ENCODE peak calls at places on chromosomes 11 and 22, in six cellular contexts. One of them, this sample, is unnamed.

GRCh38 chr11:11027271-11027670 is 169.4 kb upstream of the ZBED5 start:
- DNase-seq in mesendoderm: no peak
- DNase-seq in stimulated activated CD4-positive, alpha-beta T cell treated with anti-CD3 and anti-CD28 coated beads, Interleukin-2, amount 100 ng/mL, for 48 hours: no peak
- DNase-seq in IMR-90: peak
- DNase-seq in GM18507: no peak
- DNase-seq in neural progenitor cell: no peak
- DNase-seq in this sample: no peak

GRCh38 chr22:38205261-38206128 is 3.7 kb downstream of the MAFF start:
- DNase-seq in mesendoderm: no peak
- DNase-seq in GM18507: no peak
- DNase-seq in IMR-90: peak
- DNase-seq in stimulated activated CD4-positive, alpha-beta T cell treated with anti-CD3 and anti-CD28 coated beads, Interleukin-2, amount 100 ng/mL, for 48 hours: no peak
- DNase-seq in neural progenitor cell: no peak
- DNase-seq in this sample: no peak

GRCh38 chr11:16610213-16610737 is 128.2 kb upstream of the C11orf58 start:
- DNase-seq in mesendoderm: peak
- DNase-seq in IMR-90: no peak
- DNase-seq in GM18507: no peak
- DNase-seq in neural progenitor cell: peak
- DNase-seq in stimulated activated CD4-positive, alpha-beta T cell treated with anti-CD3 and anti-CD28 coated beads, Interleukin-2, amount 100 ng/mL, for 48 hours: no peak
- DNase-seq in this sample: no peak

GRCh38 chr11:101441747-101442146 is 142.1 kb downstream of the TRPC6 start:
- DNase-seq in mesendoderm: no peak
- DNase-seq in IMR-90: no peak
- DNase-seq in neural progenitor cell: no peak
- DNase-seq in GM18507: no peak
- DNase-seq in stimulated activated CD4-positive, alpha-beta T cell treated with anti-CD3 and anti-CD28 coated beads, Interleukin-2, amount 100 ng/mL, for 48 hours: no peak
- DNase-seq in this sample: no peak

GRCh38 chr22:32531955-32532818 is 57.6 kb downstream of the FBXO7 start:
- DNase-seq in stimulated activated CD4-positive, alpha-beta T cell treated with anti-CD3 and anti-CD28 coated beads, Interleukin-2, amount 100 ng/mL, for 48 hours: no peak
- DNase-seq in neural progenitor cell: peak
- DNase-seq in IMR-90: peak
- DNase-seq in GM18507: no peak
- DNase-seq in mesendoderm: peak
- DNase-seq in this sample: no peak

GRCh38 chr11:123405123-123405592 is 24.9 kb upstream of the GRAMD1B start:
- DNase-seq in IMR-90: no peak
- DNase-seq in neural progenitor cell: no peak
- DNase-seq in GM18507: no peak
- DNase-seq in stimulated activated CD4-positive, alpha-beta T cell treated with anti-CD3 and anti-CD28 coated beads, Interleukin-2, amount 100 ng/mL, for 48 hours: no peak
- DNase-seq in mesendoderm: peak
- DNase-seq in this sample: no peak

GRCh38 chr22:43789452-43789851 is 22.7 kb downstream of the EFCAB6 start:
- DNase-seq in GM18507: no peak
- DNase-seq in mesendoderm: no peak
- DNase-seq in IMR-90: peak
- DNase-seq in stimulated activated CD4-positive, alpha-beta T cell treated with anti-CD3 and anti-CD28 coated beads, Interleukin-2, amount 100 ng/mL, for 48 hours: no peak
- DNase-seq in neural progenitor cell: no peak
- DNase-seq in this sample: no peak

GRCh38 chr11:17129003-17129402 is 51.5 kb upstream of the RPS13 start:
- DNase-seq in stimulated activated CD4-positive, alpha-beta T cell treated with anti-CD3 and anti-CD28 coated beads, Interleukin-2, amount 100 ng/mL, for 48 hours: no peak
- DNase-seq in mesendoderm: no peak
- DNase-seq in GM18507: no peak
- DNase-seq in IMR-90: peak
- DNase-seq in neural progenitor cell: no peak
- DNase-seq in this sample: no peak

GRCh38 chr11:128412847-128413791 is 174.2 kb downstream of the ETS1 start:
- DNase-seq in GM18507: peak
- DNase-seq in IMR-90: peak
- DNase-seq in neural progenitor cell: no peak
- DNase-seq in mesendoderm: no peak
- DNase-seq in stimulated activated CD4-positive, alpha-beta T cell treated with anti-CD3 and anti-CD28 coated beads, Interleukin-2, amount 100 ng/mL, for 48 hours: no peak
- DNase-seq in this sample: no peak

GRCh38 chr22:19878461-19879247 is 24.0 kb upstream of the GNB1L start:
- DNase-seq in mesendoderm: no peak
- DNase-seq in IMR-90: peak
- DNase-seq in stimulated activated CD4-positive, alpha-beta T cell treated with anti-CD3 and anti-CD28 coated beads, Interleukin-2, amount 100 ng/mL, for 48 hours: no peak
- DNase-seq in GM18507: no peak
- DNase-seq in neural progenitor cell: no peak
- DNase-seq in this sample: no peak

GRCh38 chr11:8806974-8807373 is 104.0 kb upstream of the AKIP1 start:
- DNase-seq in mesendoderm: no peak
- DNase-seq in IMR-90: no peak
- DNase-seq in stimulated activated CD4-positive, alpha-beta T cell treated with anti-CD3 and anti-CD28 coated beads, Interleukin-2, amount 100 ng/mL, for 48 hours: no peak
- DNase-seq in GM18507: no peak
- DNase-seq in neural progenitor cell: no peak
- DNase-seq in this sample: no peak

GRCh38 chr22:47160141-47160541 is 397.7 kb downstream of the TBC1D22A start:
- DNase-seq in IMR-90: no peak
- DNase-seq in neural progenitor cell: no peak
- DNase-seq in mesendoderm: no peak
- DNase-seq in GM18507: no peak
- DNase-seq in stimulated activated CD4-positive, alpha-beta T cell treated with anti-CD3 and anti-CD28 coated beads, Interleukin-2, amount 100 ng/mL, for 48 hours: no peak
- DNase-seq in this sample: no peak

GRCh38 chr11:12995823-12996222 is 13.3 kb upstream of the RASSF10 start:
- DNase-seq in stimulated activated CD4-positive, alpha-beta T cell treated with anti-CD3 and anti-CD28 coated beads, Interleukin-2, amount 100 ng/mL, for 48 hours: no peak
- DNase-seq in mesendoderm: no peak
- DNase-seq in IMR-90: no peak
- DNase-seq in GM18507: no peak
- DNase-seq in neural progenitor cell: no peak
- DNase-seq in this sample: no peak

GRCh38 chr22:23384451-23384850 is 195.6 kb downstream of the IGLL1 start:
- DNase-seq in neural progenitor cell: no peak
- DNase-seq in IMR-90: no peak
- DNase-seq in GM18507: no peak
- DNase-seq in mesendoderm: no peak
- DNase-seq in stimulated activated CD4-positive, alpha-beta T cell treated with anti-CD3 and anti-CD28 coated beads, Interleukin-2, amount 100 ng/mL, for 48 hours: no peak
- DNase-seq in this sample: no peak

GRCh38 chr11:114440971-114441810 is 1.9 kb downstream of the REXO2 start:
- DNase-seq in IMR-90: no peak
- DNase-seq in stimulated activated CD4-positive, alpha-beta T cell treated with anti-CD3 and anti-CD28 coated beads, Interleukin-2, amount 100 ng/mL, for 48 hours: no peak
- DNase-seq in GM18507: no peak
- DNase-seq in mesendoderm: no peak
- DNase-seq in neural progenitor cell: no peak
- DNase-seq in this sample: no peak

GRCh38 chr22:43243275-43243768 is 56.4 kb upstream of the TTLL12 start:
- DNase-seq in stimulated activated CD4-positive, alpha-beta T cell treated with anti-CD3 and anti-CD28 coated beads, Interleukin-2, amount 100 ng/mL, for 48 hours: no peak
- DNase-seq in neural progenitor cell: no peak
- DNase-seq in mesendoderm: no peak
- DNase-seq in GM18507: no peak
- DNase-seq in IMR-90: no peak
- DNase-seq in this sample: no peak

GRCh38 chr22:27629908-27630733 is 171.4 kb downstream of the MN1 start:
- DNase-seq in IMR-90: no peak
- DNase-seq in neural progenitor cell: peak
- DNase-seq in GM18507: no peak
- DNase-seq in stimulated activated CD4-positive, alpha-beta T cell treated with anti-CD3 and anti-CD28 coated beads, Interleukin-2, amount 100 ng/mL, for 48 hours: no peak
- DNase-seq in mesendoderm: no peak
- DNase-seq in this sample: no peak

GRCh38 chr22:30857791-30858190 is 110.8 kb downstream of the MORC2 start:
- DNase-seq in stimulated activated CD4-positive, alpha-beta T cell treated with anti-CD3 and anti-CD28 coated beads, Interleukin-2, amount 100 ng/mL, for 48 hours: no peak
- DNase-seq in neural progenitor cell: no peak
- DNase-seq in GM18507: no peak
- DNase-seq in IMR-90: no peak
- DNase-seq in mesendoderm: no peak
- DNase-seq in this sample: no peak

GRCh38 chr11:109704432-109704831 is 282.4 kb downstream of the C11orf87 start:
- DNase-seq in stimulated activated CD4-positive, alpha-beta T cell treated with anti-CD3 and anti-CD28 coated beads, Interleukin-2, amount 100 ng/mL, for 48 hours: no peak
- DNase-seq in neural progenitor cell: no peak
- DNase-seq in IMR-90: no peak
- DNase-seq in mesendoderm: no peak
- DNase-seq in GM18507: no peak
- DNase-seq in this sample: no peak

GRCh38 chr11:96127596-96127959 is 203.7 kb upstream of the MTMR2 start:
- DNase-seq in neural progenitor cell: no peak
- DNase-seq in GM18507: no peak
- DNase-seq in mesendoderm: no peak
- DNase-seq in stimulated activated CD4-positive, alpha-beta T cell treated with anti-CD3 and anti-CD28 coated beads, Interleukin-2, amount 100 ng/mL, for 48 hours: no peak
- DNase-seq in IMR-90: no peak
- DNase-seq in this sample: no peak

GRCh38 chr22:22487869-22488597 is 20.5 kb downstream of the ZNF280B start:
- DNase-seq in GM18507: no peak
- DNase-seq in neural progenitor cell: no peak
- DNase-seq in mesendoderm: no peak
- DNase-seq in IMR-90: no peak
- DNase-seq in stimulated activated CD4-positive, alpha-beta T cell treated with anti-CD3 and anti-CD28 coated beads, Interleukin-2, amount 100 ng/mL, for 48 hours: no peak
- DNase-seq in this sample: no peak

GRCh38 chr22:45878051-45878764 is 98.8 kb downstream of the WNT7B start:
- DNase-seq in IMR-90: no peak
- DNase-seq in GM18507: no peak
- DNase-seq in neural progenitor cell: peak
- DNase-seq in stimulated activated CD4-positive, alpha-beta T cell treated with anti-CD3 and anti-CD28 coated beads, Interleukin-2, amount 100 ng/mL, for 48 hours: no peak
- DNase-seq in mesendoderm: peak
- DNase-seq in this sample: no peak

GRCh38 chr22:50601669-50602337 is 1.2 kb downstream of the MAPK8IP2 start:
- DNase-seq in IMR-90: no peak
- DNase-seq in mesendoderm: no peak
- DNase-seq in stimulated activated CD4-positive, alpha-beta T cell treated with anti-CD3 and anti-CD28 coated beads, Interleukin-2, amount 100 ng/mL, for 48 hours: no peak
- DNase-seq in neural progenitor cell: no peak
- DNase-seq in GM18507: no peak
- DNase-seq in this sample: no peak

GRCh38 chr22:17808688-17809403 is 34.6 kb upstream of the BID start:
- DNase-seq in stimulated activated CD4-positive, alpha-beta T cell treated with anti-CD3 and anti-CD28 coated beads, Interleukin-2, amount 100 ng/mL, for 48 hours: no peak
- DNase-seq in GM18507: no peak
- DNase-seq in neural progenitor cell: no peak
- DNase-seq in mesendoderm: no peak
- DNase-seq in IMR-90: peak
- DNase-seq in this sample: no peak

GRCh38 chr22:20567993-20568417 is 60.6 kb downstream of the MED15 start:
- DNase-seq in stimulated activated CD4-positive, alpha-beta T cell treated with anti-CD3 and anti-CD28 coated beads, Interleukin-2, amount 100 ng/mL, for 48 hours: no peak
- DNase-seq in GM18507: no peak
- DNase-seq in neural progenitor cell: no peak
- DNase-seq in mesendoderm: peak
- DNase-seq in IMR-90: peak
- DNase-seq in this sample: no peak

GRCh38 chr22:44337658-44338004 is 24.9 kb upstream of the SHISAL1 start:
- DNase-seq in stimulated activated CD4-positive, alpha-beta T cell treated with anti-CD3 and anti-CD28 coated beads, Interleukin-2, amount 100 ng/mL, for 48 hours: no peak
- DNase-seq in GM18507: no peak
- DNase-seq in mesendoderm: peak
- DNase-seq in neural progenitor cell: peak
- DNase-seq in IMR-90: peak
- DNase-seq in this sample: no peak

GRCh38 chr11:57277845-57278720 is 41.0 kb upstream of the APLNR start:
- DNase-seq in neural progenitor cell: peak
- DNase-seq in stimulated activated CD4-positive, alpha-beta T cell treated with anti-CD3 and anti-CD28 coated beads, Interleukin-2, amount 100 ng/mL, for 48 hours: peak
- DNase-seq in GM18507: peak
- DNase-seq in IMR-90: peak
- DNase-seq in mesendoderm: peak
- DNase-seq in this sample: no peak

GRCh38 chr22:47394504-47395440 is 632.3 kb downstream of the TBC1D22A start:
- DNase-seq in IMR-90: no peak
- DNase-seq in stimulated activated CD4-positive, alpha-beta T cell treated with anti-CD3 and anti-CD28 coated beads, Interleukin-2, amount 100 ng/mL, for 48 hours: no peak
- DNase-seq in neural progenitor cell: no peak
- DNase-seq in mesendoderm: no peak
- DNase-seq in GM18507: no peak
- DNase-seq in this sample: no peak

GRCh38 chr11:94948070-94948617 is 25.2 kb downstream of the CWC15 start:
- DNase-seq in neural progenitor cell: no peak
- DNase-seq in stimulated activated CD4-positive, alpha-beta T cell treated with anti-CD3 and anti-CD28 coated beads, Interleukin-2, amount 100 ng/mL, for 48 hours: no peak
- DNase-seq in IMR-90: peak
- DNase-seq in mesendoderm: no peak
- DNase-seq in GM18507: no peak
- DNase-seq in this sample: no peak

GRCh38 chr11:36253238-36253637 is 36.0 kb downstream of the COMMD9 start:
- DNase-seq in neural progenitor cell: peak
- DNase-seq in mesendoderm: peak
- DNase-seq in stimulated activated CD4-positive, alpha-beta T cell treated with anti-CD3 and anti-CD28 coated beads, Interleukin-2, amount 100 ng/mL, for 48 hours: no peak
- DNase-seq in GM18507: no peak
- DNase-seq in IMR-90: no peak
- DNase-seq in this sample: no peak

GRCh38 chr11:1837171-1838076 is 1.4 kb upstream of the TNNI2 start:
- DNase-seq in GM18507: peak
- DNase-seq in IMR-90: peak
- DNase-seq in stimulated activated CD4-positive, alpha-beta T cell treated with anti-CD3 and anti-CD28 coated beads, Interleukin-2, amount 100 ng/mL, for 48 hours: peak
- DNase-seq in neural progenitor cell: peak
- DNase-seq in mesendoderm: peak
- DNase-seq in this sample: peak

GRCh38 chr22:19871023-19871844 is 16.6 kb upstream of the GNB1L start:
- DNase-seq in mesendoderm: no peak
- DNase-seq in GM18507: no peak
- DNase-seq in stimulated activated CD4-positive, alpha-beta T cell treated with anti-CD3 and anti-CD28 coated beads, Interleukin-2, amount 100 ng/mL, for 48 hours: no peak
- DNase-seq in IMR-90: no peak
- DNase-seq in neural progenitor cell: no peak
- DNase-seq in this sample: no peak

GRCh38 chr11:78768947-78769346 is 194.3 kb upstream of the NARS2 start:
- DNase-seq in IMR-90: peak
- DNase-seq in mesendoderm: no peak
- DNase-seq in GM18507: no peak
- DNase-seq in neural progenitor cell: no peak
- DNase-seq in stimulated activated CD4-positive, alpha-beta T cell treated with anti-CD3 and anti-CD28 coated beads, Interleukin-2, amount 100 ng/mL, for 48 hours: no peak
- DNase-seq in this sample: no peak

GRCh38 chr11:1827095-1827797 is 7.5 kb upstream of the SYT8 start:
- DNase-seq in stimulated activated CD4-positive, alpha-beta T cell treated with anti-CD3 and anti-CD28 coated beads, Interleukin-2, amount 100 ng/mL, for 48 hours: no peak
- DNase-seq in GM18507: no peak
- DNase-seq in neural progenitor cell: no peak
- DNase-seq in IMR-90: peak
- DNase-seq in mesendoderm: no peak
- DNase-seq in this sample: no peak

GRCh38 chr11:124865902-124866851 is 945 bp downstream of the ROBO3 start:
- DNase-seq in IMR-90: peak
- DNase-seq in stimulated activated CD4-positive, alpha-beta T cell treated with anti-CD3 and anti-CD28 coated beads, Interleukin-2, amount 100 ng/mL, for 48 hours: peak
- DNase-seq in mesendoderm: peak
- DNase-seq in neural progenitor cell: peak
- DNase-seq in GM18507: peak
- DNase-seq in this sample: peak

GRCh38 chr11:125069796-125070195 is 6.7 kb downstream of the SLC37A2 start:
- DNase-seq in mesendoderm: no peak
- DNase-seq in IMR-90: peak
- DNase-seq in neural progenitor cell: no peak
- DNase-seq in GM18507: no peak
- DNase-seq in stimulated activated CD4-positive, alpha-beta T cell treated with anti-CD3 and anti-CD28 coated beads, Interleukin-2, amount 100 ng/mL, for 48 hours: no peak
- DNase-seq in this sample: no peak

GRCh38 chr11:37320921-37321320 is 722.9 kb upstream of the RAG2 start:
- DNase-seq in GM18507: no peak
- DNase-seq in stimulated activated CD4-positive, alpha-beta T cell treated with anti-CD3 and anti-CD28 coated beads, Interleukin-2, amount 100 ng/mL, for 48 hours: no peak
- DNase-seq in mesendoderm: no peak
- DNase-seq in IMR-90: no peak
- DNase-seq in neural progenitor cell: no peak
- DNase-seq in this sample: no peak

GRCh38 chr11:114326151-114326550 is 30.0 kb downstream of the NNMT start:
- DNase-seq in GM18507: no peak
- DNase-seq in IMR-90: no peak
- DNase-seq in neural progenitor cell: no peak
- DNase-seq in mesendoderm: no peak
- DNase-seq in stimulated activated CD4-positive, alpha-beta T cell treated with anti-CD3 and anti-CD28 coated beads, Interleukin-2, amount 100 ng/mL, for 48 hours: no peak
- DNase-seq in this sample: no peak

GRCh38 chr11:134866215-134866614 is 454.2 kb upstream of the B3GAT1 start:
- DNase-seq in mesendoderm: no peak
- DNase-seq in stimulated activated CD4-positive, alpha-beta T cell treated with anti-CD3 and anti-CD28 coated beads, Interleukin-2, amount 100 ng/mL, for 48 hours: no peak
- DNase-seq in GM18507: no peak
- DNase-seq in neural progenitor cell: no peak
- DNase-seq in IMR-90: no peak
- DNase-seq in this sample: no peak

GRCh38 chr11:75996523-75997272 is 181.7 kb downstream of the UVRAG start:
- DNase-seq in GM18507: no peak
- DNase-seq in mesendoderm: no peak
- DNase-seq in stimulated activated CD4-positive, alpha-beta T cell treated with anti-CD3 and anti-CD28 coated beads, Interleukin-2, amount 100 ng/mL, for 48 hours: no peak
- DNase-seq in neural progenitor cell: no peak
- DNase-seq in IMR-90: no peak
- DNase-seq in this sample: no peak

This sample was measured in GM12892.